ENCODE peak calls at places on chromosomes 7 and 10, in six cellular contexts. F is HCT116, P is sigmoid colon, X is BE2C, O is astrocyte of the spinal cord, S is neural progenitor cell. V is an unnamed sample.

GRCh38 chr7:30028749-30029635 is 780 bp downstream of the PLEKHA8 start:
- DNase-seq in F (peak), P (peak), X (no peak), O (peak), S (peak), V (no peak)

GRCh38 chr10:101001225-101002035 is 1.8 kb downstream of the LZTS2 start:
- DNase-seq in F (no peak), P (peak), X (peak), O (peak), S (peak), V (no peak)

GRCh38 chr7:69890081-69890369 is 291.8 kb downstream of the AUTS2 start:
- DNase-seq in F (no peak), P (no peak), X (no peak), O (no peak), S (no peak), V (no peak)

GRCh38 chr10:58625070-58625469 is 112.4 kb downstream of the BICC1 start:
- DNase-seq in F (no peak), P (no peak), X (no peak), O (peak), S (no peak), V (no peak)

GRCh38 chr10:111479966-111480365 is 403.1 kb downstream of the ADRA2A start:
- DNase-seq in F (no peak), P (no peak), X (no peak), O (no peak), S (no peak), V (no peak)

GRCh38 chr7:81684513-81685262 is 85.2 kb downstream of the HGF start:
- DNase-seq in F (peak), P (peak), X (peak), O (peak), S (peak), V (no peak)

GRCh38 chr10:109773818-109774440 is 149.4 kb downstream of the XPNPEP1 start:
- DNase-seq in F (peak), P (no peak), X (no peak), O (peak), S (peak), V (peak)

GRCh38 chr10:121323448-121323847 is 274.8 kb downstream of the FGFR2 start:
- DNase-seq in F (no peak), P (no peak), X (no peak), O (no peak), S (no peak), V (no peak)

GRCh38 chr7:94414481-94414880 is 19.8 kb downstream of the COL1A2 start:
- DNase-seq in F (no peak), P (no peak), X (no peak), O (peak), S (no peak), V (no peak)

GRCh38 chr7:69502358-69502757 is 95.9 kb upstream of the AUTS2 start:
- DNase-seq in F (no peak), P (no peak), X (no peak), O (no peak), S (no peak), V (no peak)

GRCh38 chr7:41190615-41191014 is 512.3 kb downstream of the INHBA start:
- DNase-seq in F (no peak), P (no peak), X (no peak), O (no peak), S (no peak), V (no peak)

GRCh38 chr10:93542358-93542791 is 24.1 kb upstream of the FFAR4 start:
- DNase-seq in F (no peak), P (no peak), X (peak), O (peak), S (peak), V (no peak)

GRCh38 chr7:20280475-20281351 is 50.0 kb upstream of the ITGB8 start:
- DNase-seq in F (no peak), P (no peak), X (peak), O (peak), S (no peak), V (no peak)

GRCh38 chr10:18542832-18543231 is 108.6 kb downstream of the NSUN6 start:
- DNase-seq in F (no peak), P (no peak), X (no peak), O (peak), S (no peak), V (peak)

GRCh38 chr7:155363852-155364600 is 66.3 kb downstream of the INSIG1 start:
- DNase-seq in F (no peak), P (no peak), X (peak), O (no peak), S (no peak), V (no peak)

GRCh38 chr10:43222296-43222695 is 44.6 kb downstream of the RASGEF1A start:
- DNase-seq in F (no peak), P (peak), X (peak), O (no peak), S (no peak), V (no peak)

GRCh38 chr10:71581376-71581775 is 138.2 kb downstream of the C10orf105 start:
- DNase-seq in F (no peak), P (no peak), X (peak), O (no peak), S (no peak), V (no peak)

GRCh38 chr7:77727936-77728701 is 31.9 kb downstream of the RSBN1L start:
- DNase-seq in F (no peak), P (no peak), X (peak), O (peak), S (peak), V (peak)

GRCh38 chr7:18961997-18962396 is 155.4 kb downstream of the TWIST1 start:
- DNase-seq in F (no peak), P (no peak), X (no peak), O (peak), S (no peak), V (no peak)

GRCh38 chr10:128125416-128125943 is 743 bp downstream of the MKI67 start:
- DNase-seq in F (no peak), P (no peak), X (no peak), O (peak), S (peak), V (no peak)

GRCh38 chr10:58435297-58435696 is 50.1 kb downstream of the TFAM start:
- DNase-seq in F (peak), P (no peak), X (peak), O (peak), S (no peak), V (no peak)

GRCh38 chr7:95921543-95921942 is 149.2 kb downstream of the DYNC1I1 start:
- DNase-seq in F (no peak), P (no peak), X (no peak), O (no peak), S (no peak), V (no peak)

GRCh38 chr7:30168800-30169584 is 34.2 kb downstream of the MTURN start:
- DNase-seq in F (no peak), P (no peak), X (no peak), O (peak), S (peak), V (no peak)

GRCh38 chr7:95688931-95689453 is 83.4 kb upstream of the DYNC1I1 start:
- DNase-seq in F (no peak), P (no peak), X (no peak), O (peak), S (no peak), V (no peak)

GRCh38 chr7:69903410-69903809 is 305.1 kb downstream of the AUTS2 start:
- DNase-seq in F (no peak), P (no peak), X (no peak), O (no peak), S (no peak), V (no peak)

DNA sequence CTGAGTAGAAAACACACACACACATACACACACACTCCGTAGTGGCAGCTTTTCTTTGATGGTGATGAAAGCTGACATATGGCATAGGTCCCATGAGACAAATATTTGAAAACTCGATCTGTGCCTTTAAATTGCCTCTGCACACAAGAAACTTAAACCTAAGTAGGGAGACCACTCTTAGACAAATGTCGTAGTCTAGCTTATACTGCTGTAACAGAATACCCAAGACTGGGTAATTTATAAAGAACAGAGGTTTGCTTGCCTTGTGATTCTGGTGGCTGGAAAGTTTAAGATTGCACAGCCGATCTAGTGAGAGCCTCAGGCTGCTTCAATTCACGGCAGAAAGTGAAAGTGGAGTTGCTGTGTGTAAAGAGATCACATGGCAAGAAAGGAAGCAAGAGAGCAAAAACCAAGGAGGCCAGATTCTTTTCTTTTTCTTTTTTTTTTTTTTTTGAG is 489.4 kb upstream of the SORCS1 start:
- DNase-seq in F (no peak), P (no peak), X (no peak), O (peak), S (no peak), V (peak)
- H3K4me3 ChIP-seq in F (no peak), P (peak), X (peak), O (no peak), S (no peak), V (peak)

DNA sequence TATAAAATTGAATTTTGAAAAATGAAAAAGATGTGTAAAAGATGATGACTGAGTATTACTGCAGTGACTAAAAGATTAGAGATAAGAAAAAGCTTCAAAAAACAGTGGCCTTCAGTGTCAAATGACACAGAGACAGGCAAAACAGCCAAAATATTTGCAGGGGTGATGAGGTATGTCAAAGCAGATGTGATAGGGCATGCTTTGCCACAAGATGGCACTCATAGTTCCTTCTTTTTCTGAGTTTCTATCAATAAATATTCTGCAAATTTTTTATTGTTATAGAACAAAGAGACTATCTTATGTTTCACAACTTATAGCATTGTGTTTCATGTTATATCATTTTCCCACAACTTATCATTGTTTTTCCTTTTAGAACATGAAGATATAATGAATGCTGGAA is 344.1 kb upstream of the HPS1 start:
- DNase-seq in F (peak), P (no peak), X (no peak), O (no peak), S (peak), V (peak)
- TF ChIP-seq CTCF in F (peak), P (no peak), X (peak), O (peak), S (peak), V (peak)

GRCh38 chr7:818031-818699 is 14.1 kb upstream of the SUN1 start:
- DNase-seq in F (peak), P (peak), X (no peak), O (peak), S (no peak), V (no peak)
- H3K4me3 ChIP-seq in F (peak), P (no peak), X (peak), O (no peak), S (peak), V (peak)

DNA sequence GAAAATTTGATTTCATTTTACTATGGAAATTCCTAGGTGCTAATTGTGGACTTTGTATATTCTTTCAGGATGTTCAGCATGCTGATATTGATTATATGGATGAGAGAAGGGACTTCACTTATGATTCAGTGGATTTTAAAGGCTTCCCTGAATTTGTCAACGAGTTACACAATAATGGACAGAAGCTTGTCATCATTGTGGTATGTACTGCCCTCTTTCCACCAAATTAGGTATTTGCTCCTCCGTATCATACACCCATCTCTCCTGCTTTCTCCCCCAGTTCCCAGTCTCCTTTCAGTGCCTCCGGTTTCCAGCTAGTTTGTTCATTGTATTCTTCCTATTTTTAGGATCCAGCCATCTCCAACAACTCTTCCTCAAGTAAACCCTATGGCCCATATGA is 34.6 kb downstream of the MGAM start:
- DNase-seq in F (no peak), P (no peak), X (no peak), O (no peak), S (peak), V (no peak)
- TF ChIP-seq CTCF in F (no peak), P (no peak), X (no peak), O (no peak), S (peak), V (peak)